ENCODE peak calls at places on chromosomes 12 and 14, in five cellular contexts. One of them, this sample, is unnamed.

GRCh38 chr14:29743566-29743965 is 184.1 kb downstream of the PRKD1 start:
- DNase-seq in GM04504: no peak
- DNase-seq in NCI-H446 treated with DMSO at 0.1 percent for 48 hours: peak
- DNase-seq in T-helper 9 cell: no peak
- DNase-seq in transverse colon: no peak
- DNase-seq in this sample: no peak

GRCh38 chr12:113242018-113242418 is 20.8 kb downstream of the TPCN1 start:
- DNase-seq in transverse colon: peak
- DNase-seq in T-helper 9 cell: no peak
- DNase-seq in GM04504: no peak
- DNase-seq in NCI-H446 treated with DMSO at 0.1 percent for 48 hours: no peak
- DNase-seq in this sample: no peak

GRCh38 chr12:69570545-69571399 is 14.5 kb upstream of the CCT2 start:
- DNase-seq in transverse colon: peak
- DNase-seq in T-helper 9 cell: peak
- DNase-seq in NCI-H446 treated with DMSO at 0.1 percent for 48 hours: no peak
- DNase-seq in GM04504: no peak
- DNase-seq in this sample: peak

GRCh38 chr12:47820631-47821345 is 1.1 kb upstream of the HDAC7 start:
- DNase-seq in T-helper 9 cell: no peak
- DNase-seq in NCI-H446 treated with DMSO at 0.1 percent for 48 hours: no peak
- DNase-seq in GM04504: peak
- DNase-seq in transverse colon: peak
- DNase-seq in this sample: peak

GRCh38 chr12:95215925-95216324 is 1.3 kb downstream of the FGD6 start:
- DNase-seq in NCI-H446 treated with DMSO at 0.1 percent for 48 hours: no peak
- DNase-seq in T-helper 9 cell: no peak
- DNase-seq in transverse colon: no peak
- DNase-seq in GM04504: no peak
- DNase-seq in this sample: no peak

GRCh38 chr14:88245321-88245720 is 77.7 kb downstream of the KCNK10 start:
- DNase-seq in transverse colon: no peak
- DNase-seq in T-helper 9 cell: no peak
- DNase-seq in GM04504: no peak
- DNase-seq in NCI-H446 treated with DMSO at 0.1 percent for 48 hours: no peak
- DNase-seq in this sample: no peak

GRCh38 chr12:124500232-124501079 is 67.0 kb downstream of the NCOR2 start:
- DNase-seq in transverse colon: no peak
- DNase-seq in NCI-H446 treated with DMSO at 0.1 percent for 48 hours: no peak
- DNase-seq in T-helper 9 cell: no peak
- DNase-seq in GM04504: no peak
- DNase-seq in this sample: peak

GRCh38 chr12:57384512-57384911 is 46.3 kb downstream of the R3HDM2 start:
- DNase-seq in NCI-H446 treated with DMSO at 0.1 percent for 48 hours: no peak
- DNase-seq in GM04504: no peak
- DNase-seq in T-helper 9 cell: no peak
- DNase-seq in transverse colon: no peak
- DNase-seq in this sample: no peak

GRCh38 chr14:62289471-62289870 is 527.3 kb downstream of the SNAPC1 start:
- DNase-seq in GM04504: no peak
- DNase-seq in transverse colon: no peak
- DNase-seq in T-helper 9 cell: no peak
- DNase-seq in NCI-H446 treated with DMSO at 0.1 percent for 48 hours: no peak
- DNase-seq in this sample: no peak

GRCh38 chr12:7068240-7068993 is 7.9 kb downstream of the C1S start:
- DNase-seq in NCI-H446 treated with DMSO at 0.1 percent for 48 hours: no peak
- DNase-seq in transverse colon: no peak
- DNase-seq in T-helper 9 cell: no peak
- DNase-seq in GM04504: no peak
- DNase-seq in this sample: peak

GRCh38 chr12:21992823-21993222 is 51.6 kb upstream of the ABCC9 start:
- DNase-seq in transverse colon: peak
- DNase-seq in T-helper 9 cell: no peak
- DNase-seq in GM04504: no peak
- DNase-seq in NCI-H446 treated with DMSO at 0.1 percent for 48 hours: no peak
- DNase-seq in this sample: peak

GRCh38 chr12:19411234-19412221 is 27.8 kb upstream of the AEBP2 start:
- DNase-seq in NCI-H446 treated with DMSO at 0.1 percent for 48 hours: no peak
- DNase-seq in transverse colon: no peak
- DNase-seq in GM04504: no peak
- DNase-seq in T-helper 9 cell: no peak
- DNase-seq in this sample: no peak

GRCh38 chr14:41668346-41668745 is 61.7 kb downstream of the LRFN5 start:
- DNase-seq in T-helper 9 cell: no peak
- DNase-seq in GM04504: no peak
- DNase-seq in NCI-H446 treated with DMSO at 0.1 percent for 48 hours: peak
- DNase-seq in transverse colon: no peak
- DNase-seq in this sample: no peak

GRCh38 chr12:117125275-117125613 is 26.0 kb upstream of the TESC start:
- DNase-seq in transverse colon: no peak
- DNase-seq in GM04504: no peak
- DNase-seq in NCI-H446 treated with DMSO at 0.1 percent for 48 hours: peak
- DNase-seq in T-helper 9 cell: no peak
- DNase-seq in this sample: no peak

GRCh38 chr12:14260011-14260993 is 105.2 kb upstream of the ATF7IP start:
- DNase-seq in NCI-H446 treated with DMSO at 0.1 percent for 48 hours: no peak
- DNase-seq in GM04504: peak
- DNase-seq in transverse colon: peak
- DNase-seq in T-helper 9 cell: no peak
- DNase-seq in this sample: peak

GRCh38 chr12:42565633-42566032 is 23.9 kb downstream of the PRICKLE1 start:
- DNase-seq in GM04504: no peak
- DNase-seq in NCI-H446 treated with DMSO at 0.1 percent for 48 hours: no peak
- DNase-seq in T-helper 9 cell: no peak
- DNase-seq in transverse colon: no peak
- DNase-seq in this sample: no peak

This sample was measured in heart right ventricle.